ENCODE peak calls at places on chromosomes 2 and 18, in four cellular contexts. W is fibroblast of pulmonary artery, Y is heart right ventricle, Z is cardiac fibroblast. B is an unnamed sample.

GRCh38 chr2:100242891-100243670 is 79.2 kb downstream of the LONRF2 start:
- DNase-seq in W (peak), Y (peak), Z (peak), B (peak)

GRCh38 chr2:109433926-109434325 is 179.8 kb downstream of the SEPTIN10 start:
- DNase-seq in W (no peak), Y (no peak), Z (no peak), B (no peak)

GRCh38 chr2:156445311-156446218 is 9.4 kb downstream of the GPD2 start:
- DNase-seq in W (peak), Y (no peak), Z (peak), B (peak)

GRCh38 chr2:127174176-127174575 is 45.9 kb downstream of the CYP27C1 start:
- DNase-seq in W (peak), Y (no peak), Z (peak), B (no peak)

GRCh38 chr18:27276479-27276878 is 91.4 kb upstream of the CHST9 start:
- DNase-seq in W (no peak), Y (no peak), Z (no peak), B (no peak)

GRCh38 chr2:241066893-241067341 is 35.2 kb downstream of the MTERF4 start:
- DNase-seq in W (peak), Y (no peak), Z (no peak), B (no peak)

GRCh38 chr2:180662555-180662954 is 317.9 kb upstream of the UBE2E3 start:
- DNase-seq in W (no peak), Y (no peak), Z (peak), B (peak)

GRCh38 chr2:60136913-60137312 is 416.5 kb downstream of the BCL11A start:
- DNase-seq in W (no peak), Y (no peak), Z (no peak), B (no peak)

GRCh38 chr2:72916743-72917137 is 579 bp upstream of the EMX1 start:
- DNase-seq in W (no peak), Y (no peak), Z (no peak), B (no peak)

GRCh38 chr18:41599529-41599928 is 355.5 kb upstream of the PIK3C3 start:
- DNase-seq in W (no peak), Y (no peak), Z (no peak), B (no peak)

GRCh38 chr2:168604252-168604651 is 148.2 kb downstream of the CERS6 start:
- DNase-seq in W (no peak), Y (no peak), Z (peak), B (no peak)

GRCh38 chr2:60644942-60645341 is 91.5 kb upstream of the BCL11A start:
- DNase-seq in W (no peak), Y (no peak), Z (no peak), B (no peak)

GRCh38 chr2:168912466-168913170 is 11.5 kb downstream of the G6PC2 start:
- DNase-seq in W (peak), Y (peak), Z (peak), B (no peak)

GRCh38 chr2:68766378-68766845 is 31.8 kb downstream of the ARHGAP25 start:
- DNase-seq in W (peak), Y (no peak), Z (peak), B (no peak)

GRCh38 chr18:57209697-57210096 is 62.8 kb downstream of the BOD1L2 start:
- DNase-seq in W (no peak), Y (no peak), Z (no peak), B (no peak)

GRCh38 chr2:99183025-99183424 is 2.0 kb downstream of the MRPL30 start:
- DNase-seq in W (no peak), Y (no peak), Z (no peak), B (no peak)

GRCh38 chr2:190804182-190804795 is 76.3 kb upstream of the GLS start:
- DNase-seq in W (peak), Y (no peak), Z (peak), B (peak)

GRCh38 chr18:24488824-24489493 is 28.5 kb downstream of the HRH4 start:
- DNase-seq in W (peak), Y (no peak), Z (peak), B (peak)

GRCh38 chr18:62606106-62606505 is 83.3 kb downstream of the ZCCHC2 start:
- DNase-seq in W (no peak), Y (no peak), Z (no peak), B (no peak)

GRCh38 chr2:128503358-128504241 is 184.9 kb upstream of the HS6ST1 start:
- DNase-seq in W (no peak), Y (no peak), Z (no peak), B (no peak)

GRCh38 chr2:44943031-44943692 is 1.7 kb downstream of the SIX3 start:
- DNase-seq in W (no peak), Y (no peak), Z (no peak), B (no peak)

GRCh38 chr2:207333599-207334308 is 168.0 kb upstream of the KLF7 start:
- DNase-seq in W (peak), Y (no peak), Z (peak), B (peak)
- TF ChIP-seq CTCF in W (no peak), Y (no peak), Z (no peak), B (no peak)

GRCh38 chr2:117771969-117772630 is 42.4 kb upstream of the DDX18 start:
- DNase-seq in W (peak), Y (no peak), Z (peak), B (peak)
- TF ChIP-seq CTCF in W (peak), Y (peak), Z (peak), B (peak)

DNA sequence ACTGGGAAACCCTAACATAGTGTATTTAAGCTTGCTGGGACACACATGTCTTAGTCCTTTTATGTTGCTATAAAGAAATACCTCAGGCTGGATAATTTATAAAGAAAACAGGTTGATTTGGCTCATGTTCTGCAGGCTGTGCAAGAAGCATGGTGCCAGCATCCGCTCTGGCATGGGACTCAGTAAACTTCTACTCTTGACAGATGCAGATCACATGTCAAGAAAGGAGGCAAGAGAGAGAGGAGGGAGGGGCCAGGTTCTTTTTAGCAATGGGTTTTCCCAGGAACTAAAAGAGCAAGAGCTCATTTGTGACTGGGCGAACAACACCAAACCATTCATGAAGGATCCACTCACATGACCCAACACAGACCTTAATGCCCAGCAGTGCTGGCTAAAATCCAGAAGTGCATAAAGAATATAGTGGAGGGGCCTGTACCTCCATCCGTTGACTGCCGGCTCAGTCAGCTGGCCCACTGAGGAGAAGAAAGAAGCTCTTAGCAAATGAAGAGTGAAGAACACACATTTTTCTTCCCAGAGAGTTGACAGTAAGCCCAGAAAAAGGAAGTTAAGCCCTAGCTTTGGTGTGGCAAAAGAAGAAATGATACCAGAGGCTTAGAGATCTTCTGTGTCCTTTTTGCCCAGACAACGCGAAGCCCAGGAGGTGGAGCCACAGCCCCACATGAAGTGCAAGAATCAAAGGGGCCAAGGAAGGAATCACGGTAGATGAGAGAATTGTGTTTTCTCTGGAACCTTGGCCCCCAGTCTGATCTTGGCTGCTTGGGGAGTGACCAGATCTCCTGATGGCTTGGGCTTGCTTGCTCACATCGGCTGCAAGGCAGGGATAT is 183.5 kb upstream of the FAM98A start:
- DNase-seq in W (no peak), Y (no peak), Z (no peak), B (no peak)
- TF ChIP-seq CTCF in W (no peak), Y (peak), Z (no peak), B (no peak)

DNA sequence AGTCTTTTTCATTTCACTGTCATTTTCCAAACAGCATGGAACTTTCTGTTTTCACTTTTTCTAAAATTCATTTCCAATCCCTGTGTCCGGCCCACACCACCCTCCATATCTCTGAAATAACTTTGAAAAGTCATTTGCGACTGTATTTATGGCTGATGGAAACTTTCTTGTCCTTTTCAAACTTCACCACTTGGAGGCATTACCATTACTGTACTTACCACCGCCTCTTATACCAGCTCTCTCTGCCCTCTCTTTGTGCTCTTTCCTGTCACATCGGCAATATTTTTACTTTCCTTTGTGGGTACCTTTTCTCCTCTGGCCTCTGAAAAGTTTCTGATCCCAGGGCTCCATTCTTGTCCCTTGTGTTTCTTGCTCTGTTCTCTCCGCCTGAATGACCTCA is 39.5 kb upstream of the IL1RL1 start:
- DNase-seq in W (no peak), Y (no peak), Z (no peak), B (no peak)
- TF ChIP-seq CTCF in W (no peak), Y (no peak), Z (no peak), B (peak)

GRCh38 chr18:47931707-47932103 is 1.2 kb upstream of the SMAD2 start:
- DNase-seq in W (no peak), Y (no peak), Z (no peak), B (no peak)

GRCh38 chr18:47930844-47931706 is 616 bp upstream of the SMAD2 start:
- DNase-seq in W (peak), Y (peak), Z (peak), B (peak)

GRCh38 chr18:47932170-47932569 is 1.7 kb upstream of the SMAD2 start:
- DNase-seq in W (no peak), Y (no peak), Z (no peak), B (no peak)

GRCh38 chr18:47930086-47930843 is at the start of gene SMAD2:
- DNase-seq in W (peak), Y (peak), Z (peak), B (peak)

GRCh38 chr18:47932603-47933002 is 2.1 kb upstream of the SMAD2 start:
- DNase-seq in W (no peak), Y (no peak), Z (no peak), B (no peak)
- TF ChIP-seq CTCF in W (no peak), Y (no peak), Z (no peak), B (no peak)

GRCh38 chr18:68843467-68844089 is 45.7 kb downstream of the CCDC102B start:
- DNase-seq in W (peak), Y (no peak), Z (peak), B (no peak)
- TF ChIP-seq CTCF in W (peak), Y (peak), Z (peak), B (peak)

DNA sequence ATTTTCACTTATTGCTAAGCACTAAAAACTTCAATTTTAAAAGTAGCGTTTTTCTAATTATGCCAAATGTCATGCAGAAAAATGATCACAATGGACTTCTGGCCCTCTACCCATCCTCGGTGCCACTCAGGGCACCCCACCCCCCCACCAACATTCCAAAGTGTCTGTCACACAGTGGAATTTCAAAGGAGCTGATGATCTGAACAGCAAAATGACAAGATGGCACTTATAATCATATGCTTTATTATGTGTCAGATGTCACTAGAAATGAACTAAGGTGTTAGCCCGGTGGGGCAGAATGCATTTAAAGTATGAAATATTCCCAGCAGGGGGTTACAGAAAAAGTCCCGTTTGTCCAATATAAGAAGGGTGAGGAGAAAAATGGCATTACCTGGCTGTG is 360.7 kb upstream of the RAB12 start:
- DNase-seq in W (no peak), Y (no peak), Z (no peak), B (no peak)
- TF ChIP-seq CTCF in W (no peak), Y (no peak), Z (no peak), B (no peak)